ENCODE peak calls at places on chromosomes 3 and 15, in seven cellular contexts. One of them, this sample, is unnamed.

GRCh38 chr15:27268923-27269322 is 297.9 kb downstream of the GABRG3 start:
- DNase-seq in CD4-positive, alpha-beta T cell: no peak
- DNase-seq in fibroblast of mammary gland: no peak
- DNase-seq in CD8-positive, alpha-beta T cell: no peak
- DNase-seq in AG04450: no peak
- DNase-seq in left ventricle myocardium inferior: no peak
- DNase-seq in cardiac fibroblast: no peak
- DNase-seq in this sample: no peak

GRCh38 chr15:51367322-51367976 is 26.0 kb downstream of the GLDN start:
- DNase-seq in CD8-positive, alpha-beta T cell: no peak
- DNase-seq in AG04450: no peak
- DNase-seq in left ventricle myocardium inferior: no peak
- DNase-seq in cardiac fibroblast: peak; percentile 54
- DNase-seq in CD4-positive, alpha-beta T cell: no peak
- DNase-seq in fibroblast of mammary gland: no peak
- DNase-seq in this sample: no peak

GRCh38 chr15:41804361-41804760 is 23.5 kb upstream of the JMJD7 start:
- DNase-seq in CD8-positive, alpha-beta T cell: no peak
- DNase-seq in CD4-positive, alpha-beta T cell: no peak
- DNase-seq in AG04450: no peak
- DNase-seq in fibroblast of mammary gland: no peak
- DNase-seq in left ventricle myocardium inferior: no peak
- DNase-seq in cardiac fibroblast: no peak
- DNase-seq in this sample: no peak

GRCh38 chr3:185537369-185537970 is 14.9 kb downstream of the LIPH start:
- DNase-seq in CD8-positive, alpha-beta T cell: no peak
- DNase-seq in fibroblast of mammary gland: peak; percentile 89
- DNase-seq in AG04450: no peak
- DNase-seq in CD4-positive, alpha-beta T cell: no peak
- DNase-seq in cardiac fibroblast: peak; percentile 94
- DNase-seq in left ventricle myocardium inferior: peak; percentile 41
- DNase-seq in this sample: no peak

GRCh38 chr3:16290827-16291196 is 25.8 kb downstream of the OXNAD1 start:
- DNase-seq in CD8-positive, alpha-beta T cell: no peak
- DNase-seq in CD4-positive, alpha-beta T cell: no peak
- DNase-seq in fibroblast of mammary gland: no peak
- DNase-seq in cardiac fibroblast: no peak
- DNase-seq in AG04450: no peak
- DNase-seq in left ventricle myocardium inferior: no peak
- DNase-seq in this sample: no peak

GRCh38 chr3:99544819-99545281 is 93.5 kb upstream of the COL8A1 start:
- DNase-seq in fibroblast of mammary gland: peak; percentile 52
- DNase-seq in CD4-positive, alpha-beta T cell: no peak
- DNase-seq in AG04450: no peak
- DNase-seq in CD8-positive, alpha-beta T cell: no peak
- DNase-seq in cardiac fibroblast: peak; percentile 71
- DNase-seq in left ventricle myocardium inferior: peak; percentile 23
- DNase-seq in this sample: no peak

GRCh38 chr3:21256932-21257331 is 494.1 kb downstream of the ZNF385D start:
- DNase-seq in AG04450: no peak
- DNase-seq in fibroblast of mammary gland: no peak
- DNase-seq in left ventricle myocardium inferior: no peak
- DNase-seq in CD4-positive, alpha-beta T cell: no peak
- DNase-seq in CD8-positive, alpha-beta T cell: no peak
- DNase-seq in cardiac fibroblast: peak; percentile 40
- DNase-seq in this sample: no peak

GRCh38 chr15:39641187-39641889 is 60.5 kb downstream of the THBS1 start:
- DNase-seq in CD8-positive, alpha-beta T cell: no peak
- DNase-seq in fibroblast of mammary gland: no peak
- DNase-seq in AG04450: no peak
- DNase-seq in CD4-positive, alpha-beta T cell: no peak
- DNase-seq in cardiac fibroblast: no peak
- DNase-seq in left ventricle myocardium inferior: no peak
- DNase-seq in this sample: no peak

GRCh38 chr3:52013802-52014598 is 18.3 kb upstream of the RPL29 start:
- DNase-seq in left ventricle myocardium inferior: no peak
- DNase-seq in CD8-positive, alpha-beta T cell: no peak
- DNase-seq in cardiac fibroblast: no peak
- DNase-seq in fibroblast of mammary gland: no peak
- DNase-seq in CD4-positive, alpha-beta T cell: no peak
- DNase-seq in AG04450: no peak
- DNase-seq in this sample: no peak

GRCh38 chr3:117695321-117695720 is 985.7 kb downstream of the TUSC7 start:
- DNase-seq in AG04450: no peak
- DNase-seq in left ventricle myocardium inferior: no peak
- DNase-seq in fibroblast of mammary gland: peak; percentile 73
- DNase-seq in CD4-positive, alpha-beta T cell: no peak
- DNase-seq in cardiac fibroblast: peak; percentile 26
- DNase-seq in CD8-positive, alpha-beta T cell: no peak
- DNase-seq in this sample: no peak

DNA sequence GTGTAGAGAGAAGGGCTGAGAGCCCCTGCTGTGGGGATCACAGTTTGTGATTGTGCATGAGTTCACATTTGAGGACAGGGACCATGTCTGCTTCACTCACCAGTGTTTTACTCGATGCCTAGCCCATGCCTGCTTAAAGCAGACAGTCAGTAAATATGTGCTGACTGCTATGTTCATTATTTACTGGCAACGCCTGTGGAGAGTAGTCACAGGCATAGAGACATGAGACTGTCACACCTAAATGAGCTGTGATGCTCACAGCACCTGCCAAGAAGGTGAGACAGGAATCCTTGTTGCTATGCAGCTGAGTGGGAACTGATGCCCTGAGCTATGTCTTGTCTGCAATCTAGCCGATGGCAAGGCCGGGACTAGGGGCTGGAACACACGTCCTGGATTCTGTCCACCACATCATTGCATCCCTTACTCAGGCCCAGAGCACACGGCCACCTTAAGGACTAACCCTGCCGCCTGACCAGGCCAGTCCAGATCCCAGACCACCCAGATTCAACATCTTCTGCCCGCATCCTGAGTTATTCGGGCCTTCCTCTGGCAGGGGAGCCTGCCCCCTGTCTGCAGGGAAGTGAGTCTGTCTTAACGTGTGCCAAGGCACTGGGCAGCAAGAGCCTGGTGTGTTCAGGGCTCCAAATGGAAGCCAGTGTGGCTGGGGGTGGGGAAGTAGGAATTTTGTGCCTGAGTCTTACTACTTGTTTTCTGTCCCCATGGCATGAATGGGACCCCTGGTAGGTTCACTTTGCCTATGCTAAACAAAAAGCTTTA is 44.8 kb downstream of the FGD5 start:
- DNase-seq in AG04450: no peak
- DNase-seq in left ventricle myocardium inferior: no peak
- DNase-seq in fibroblast of mammary gland: no peak
- DNase-seq in CD4-positive, alpha-beta T cell: no peak
- DNase-seq in CD8-positive, alpha-beta T cell: no peak
- DNase-seq in cardiac fibroblast: no peak
- DNase-seq in this sample: peak; percentile 32
- TF ChIP-seq CTCF in AG04450: peak; percentile 27
- TF ChIP-seq CTCF in left ventricle myocardium inferior: peak; percentile 45
- TF ChIP-seq CTCF in fibroblast of mammary gland: peak; percentile 30
- TF ChIP-seq CTCF in CD4-positive, alpha-beta T cell: no peak
- TF ChIP-seq CTCF in CD8-positive, alpha-beta T cell: no peak
- TF ChIP-seq CTCF in cardiac fibroblast: peak; percentile 18
- TF ChIP-seq CTCF in this sample: peak; percentile 39

GRCh38 chr3:127691494-127691893 is 18.7 kb downstream of the ABTB1 start:
- DNase-seq in left ventricle myocardium inferior: no peak
- DNase-seq in CD4-positive, alpha-beta T cell: no peak
- DNase-seq in fibroblast of mammary gland: no peak
- DNase-seq in AG04450: no peak
- DNase-seq in CD8-positive, alpha-beta T cell: no peak
- DNase-seq in cardiac fibroblast: no peak
- DNase-seq in this sample: peak; percentile 71

GRCh38 chr3:127689266-127689860 is 16.6 kb downstream of the ABTB1 start:
- DNase-seq in fibroblast of mammary gland: no peak
- DNase-seq in AG04450: no peak
- DNase-seq in left ventricle myocardium inferior: peak; percentile 7
- DNase-seq in CD4-positive, alpha-beta T cell: no peak
- DNase-seq in CD8-positive, alpha-beta T cell: no peak
- DNase-seq in cardiac fibroblast: no peak
- DNase-seq in this sample: peak; percentile 65

GRCh38 chr3:127690106-127690505 is 17.4 kb downstream of the ABTB1 start:
- DNase-seq in CD4-positive, alpha-beta T cell: no peak
- DNase-seq in CD8-positive, alpha-beta T cell: no peak
- DNase-seq in AG04450: no peak
- DNase-seq in left ventricle myocardium inferior: peak; percentile 14
- DNase-seq in cardiac fibroblast: peak; percentile 78
- DNase-seq in fibroblast of mammary gland: peak; percentile 43
- DNase-seq in this sample: peak; percentile 65

GRCh38 chr3:127691974-127692373 is 19.2 kb downstream of the ABTB1 start:
- DNase-seq in left ventricle myocardium inferior: peak; percentile 5
- DNase-seq in CD8-positive, alpha-beta T cell: no peak
- DNase-seq in CD4-positive, alpha-beta T cell: no peak
- DNase-seq in fibroblast of mammary gland: no peak
- DNase-seq in AG04450: no peak
- DNase-seq in cardiac fibroblast: no peak
- DNase-seq in this sample: peak; percentile 41

GRCh38 chr3:127690823-127691452 is 18.2 kb downstream of the ABTB1 start:
- DNase-seq in left ventricle myocardium inferior: peak; percentile 27
- DNase-seq in AG04450: no peak
- DNase-seq in cardiac fibroblast: peak; percentile 74
- DNase-seq in fibroblast of mammary gland: peak; percentile 64
- DNase-seq in CD4-positive, alpha-beta T cell: no peak
- DNase-seq in CD8-positive, alpha-beta T cell: no peak
- DNase-seq in this sample: peak; percentile 88
- TF ChIP-seq CTCF in left ventricle myocardium inferior: peak; percentile 66
- TF ChIP-seq CTCF in AG04450: peak; percentile 77
- TF ChIP-seq CTCF in cardiac fibroblast: peak; percentile 90
- TF ChIP-seq CTCF in fibroblast of mammary gland: peak; percentile 75
- TF ChIP-seq CTCF in CD4-positive, alpha-beta T cell: no peak
- TF ChIP-seq CTCF in CD8-positive, alpha-beta T cell: no peak
- TF ChIP-seq CTCF in this sample: peak; percentile 83

DNA sequence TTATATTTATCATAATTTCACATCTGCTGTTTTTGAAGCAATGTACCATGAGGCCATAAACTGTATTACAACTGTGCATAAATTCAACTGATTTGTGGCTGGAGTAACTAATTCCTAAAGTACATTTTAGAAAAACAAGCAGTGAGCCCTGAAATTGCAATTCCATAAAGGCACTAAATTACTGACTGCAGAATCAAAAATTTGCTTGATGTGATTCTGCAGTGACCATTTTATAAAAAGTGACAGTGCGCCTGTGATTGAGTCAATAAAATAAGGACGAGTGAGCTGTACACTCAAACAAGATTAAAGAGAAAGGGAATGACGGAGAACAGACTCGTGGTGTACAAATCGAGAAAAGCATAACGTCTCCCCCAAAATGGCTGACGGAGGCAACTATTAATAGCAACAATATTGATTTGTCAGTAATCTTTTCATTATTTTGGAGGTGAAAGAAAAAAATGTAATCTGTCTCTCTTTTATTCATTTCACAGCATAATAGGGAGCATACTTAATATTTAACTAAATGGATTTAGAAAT is 121.4 kb upstream of the MEIS2 start:
- DNase-seq in CD4-positive, alpha-beta T cell: no peak
- DNase-seq in cardiac fibroblast: no peak
- DNase-seq in left ventricle myocardium inferior: no peak
- DNase-seq in fibroblast of mammary gland: no peak
- DNase-seq in CD8-positive, alpha-beta T cell: no peak
- DNase-seq in AG04450: no peak
- DNase-seq in this sample: no peak
- TF ChIP-seq CTCF in CD4-positive, alpha-beta T cell: no peak
- TF ChIP-seq CTCF in cardiac fibroblast: no peak
- TF ChIP-seq CTCF in left ventricle myocardium inferior: no peak
- TF ChIP-seq CTCF in fibroblast of mammary gland: no peak
- TF ChIP-seq CTCF in CD8-positive, alpha-beta T cell: no peak
- TF ChIP-seq CTCF in AG04450: no peak
- TF ChIP-seq CTCF in this sample: no peak

GRCh38 chr3:94548581-94549316 is 485.9 kb downstream of the NSUN3 start:
- DNase-seq in CD4-positive, alpha-beta T cell: no peak
- DNase-seq in AG04450: no peak
- DNase-seq in left ventricle myocardium inferior: no peak
- DNase-seq in cardiac fibroblast: no peak
- DNase-seq in fibroblast of mammary gland: no peak
- DNase-seq in CD8-positive, alpha-beta T cell: no peak
- DNase-seq in this sample: no peak
- TF ChIP-seq CTCF in CD4-positive, alpha-beta T cell: no peak
- TF ChIP-seq CTCF in AG04450: no peak
- TF ChIP-seq CTCF in left ventricle myocardium inferior: no peak
- TF ChIP-seq CTCF in cardiac fibroblast: no peak
- TF ChIP-seq CTCF in fibroblast of mammary gland: no peak
- TF ChIP-seq CTCF in CD8-positive, alpha-beta T cell: no peak
- TF ChIP-seq CTCF in this sample: no peak

GRCh38 chr3:151839313-151839631 is 25.4 kb downstream of the AADAC start:
- DNase-seq in CD8-positive, alpha-beta T cell: no peak
- DNase-seq in fibroblast of mammary gland: no peak
- DNase-seq in cardiac fibroblast: no peak
- DNase-seq in left ventricle myocardium inferior: no peak
- DNase-seq in AG04450: no peak
- DNase-seq in CD4-positive, alpha-beta T cell: no peak
- DNase-seq in this sample: no peak
- TF ChIP-seq CTCF in CD8-positive, alpha-beta T cell: no peak
- TF ChIP-seq CTCF in fibroblast of mammary gland: no peak
- TF ChIP-seq CTCF in cardiac fibroblast: no peak
- TF ChIP-seq CTCF in left ventricle myocardium inferior: no peak
- TF ChIP-seq CTCF in AG04450: no peak
- TF ChIP-seq CTCF in CD4-positive, alpha-beta T cell: no peak
- TF ChIP-seq CTCF in this sample: peak; percentile 46

DNA sequence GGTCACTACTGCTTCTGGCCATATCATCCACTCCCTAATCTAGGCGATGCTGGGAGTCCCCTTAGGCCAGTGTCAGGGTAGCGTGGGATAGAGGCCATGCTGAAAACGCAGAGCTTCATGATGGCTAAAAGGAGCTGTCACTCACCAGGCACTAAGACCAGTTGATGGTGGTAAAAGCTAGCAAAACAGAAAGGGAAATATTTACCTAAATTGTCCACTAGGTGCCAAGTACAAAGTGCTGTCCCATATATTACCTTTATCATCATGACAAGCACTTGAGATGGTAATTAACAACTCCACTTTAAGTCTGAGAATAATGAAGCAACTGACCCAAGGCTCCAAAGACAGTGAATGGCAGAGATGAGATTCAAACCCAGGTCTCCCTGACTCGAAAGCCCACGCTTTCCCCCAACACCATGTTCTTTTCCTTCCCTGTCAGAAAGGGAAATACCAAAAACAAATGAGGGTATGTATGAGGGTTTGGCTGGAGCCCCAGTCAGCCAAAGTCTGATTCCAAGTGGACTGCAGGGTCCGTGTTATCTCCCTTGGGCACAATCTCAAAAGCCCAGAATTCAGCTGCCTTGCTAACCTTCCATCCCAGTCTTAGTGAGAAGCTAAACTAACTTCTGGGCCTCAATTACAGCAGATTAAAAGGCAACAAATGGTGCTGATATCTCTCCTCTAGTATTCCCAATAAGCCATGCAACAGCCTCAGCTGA is 84.7 kb downstream of the RBPMS2 start:
- DNase-seq in AG04450: no peak
- DNase-seq in left ventricle myocardium inferior: no peak
- DNase-seq in CD8-positive, alpha-beta T cell: no peak
- DNase-seq in fibroblast of mammary gland: no peak
- DNase-seq in cardiac fibroblast: peak; percentile 43
- DNase-seq in CD4-positive, alpha-beta T cell: no peak
- DNase-seq in this sample: no peak
- TF ChIP-seq CTCF in AG04450: peak; percentile 10
- TF ChIP-seq CTCF in left ventricle myocardium inferior: no peak
- TF ChIP-seq CTCF in CD8-positive, alpha-beta T cell: no peak
- TF ChIP-seq CTCF in fibroblast of mammary gland: no peak
- TF ChIP-seq CTCF in cardiac fibroblast: no peak
- TF ChIP-seq CTCF in CD4-positive, alpha-beta T cell: no peak
- TF ChIP-seq CTCF in this sample: peak; percentile 44

GRCh38 chr3:140050977-140051957 is 116.3 kb downstream of the CLSTN2 start:
- DNase-seq in CD8-positive, alpha-beta T cell: no peak
- DNase-seq in fibroblast of mammary gland: peak; percentile 2
- DNase-seq in left ventricle myocardium inferior: peak; percentile 28
- DNase-seq in AG04450: no peak
- DNase-seq in cardiac fibroblast: no peak
- DNase-seq in CD4-positive, alpha-beta T cell: no peak
- DNase-seq in this sample: no peak
- TF ChIP-seq CTCF in CD8-positive, alpha-beta T cell: no peak
- TF ChIP-seq CTCF in fibroblast of mammary gland: peak; percentile 24
- TF ChIP-seq CTCF in left ventricle myocardium inferior: peak; percentile 67
- TF ChIP-seq CTCF in AG04450: no peak
- TF ChIP-seq CTCF in cardiac fibroblast: peak; percentile 5
- TF ChIP-seq CTCF in CD4-positive, alpha-beta T cell: no peak
- TF ChIP-seq CTCF in this sample: peak; percentile 45